ENCODE peak calls at places on chromosomes 12 and 14, in eight cellular contexts. E is AG04450, B is astrocyte of the cerebellum, A is NB4, S is bronchial epithelial cell, P is cardiac fibroblast, K is GM06990, H is ovary. V is an unnamed sample.

GRCh38 chr12:52389313-52390207 is 4.1 kb upstream of the KRT84 start:
- DNase-seq in A (no peak), H (no peak), P (peak; percentile 24), S (peak; percentile 75), B (no peak), E (no peak), K (no peak), V (peak; percentile 18)

GRCh38 chr12:115440438-115440837 is 756.5 kb upstream of the TBX3 start:
- DNase-seq in H (no peak), S (no peak), K (no peak), E (no peak), B (peak; percentile 12), P (peak; percentile 76), A (no peak), V (peak; percentile 75)

GRCh38 chr14:69749956-69750355 is 17.0 kb upstream of the SRSF5 start:
- DNase-seq in P (no peak), A (no peak), E (no peak), K (no peak), B (no peak), H (no peak), S (no peak), V (no peak)

GRCh38 chr12:68119250-68119649 is 40.3 kb downstream of the IFNG start:
- DNase-seq in S (no peak), H (no peak), E (no peak), B (no peak), P (no peak), A (no peak), K (no peak), V (no peak)

GRCh38 chr12:11174022-11174421 is 3.0 kb downstream of the SMIM10L1 start:
- DNase-seq in P (peak; percentile 27), H (no peak), B (no peak), E (no peak), A (no peak), K (no peak), S (no peak), V (no peak)

GRCh38 chr14:64225156-64225757 is 68.9 kb downstream of the ESR2 start:
- DNase-seq in S (no peak), E (no peak), B (no peak), H (no peak), K (no peak), P (no peak), A (no peak), V (no peak)

GRCh38 chr12:117538926-117539325 is 177.5 kb upstream of the NOS1 start:
- DNase-seq in K (no peak), P (no peak), B (no peak), S (no peak), H (no peak), E (no peak), A (no peak), V (no peak)

GRCh38 chr14:103091041-103091882 is 3.3 kb upstream of the EXOC3L4 start:
- DNase-seq in E (no peak), B (no peak), S (no peak), P (no peak), A (peak; percentile 90), K (peak; percentile 81), H (peak; percentile 71), V (no peak)

GRCh38 chr14:101474563-101475467 is 86.5 kb upstream of the DIO3 start:
- DNase-seq in K (no peak), A (no peak), E (no peak), P (no peak), H (no peak), S (no peak), B (no peak), V (no peak)

GRCh38 chr12:8687846-8688601 is 9.8 kb upstream of the RIMKLB start:
- DNase-seq in E (peak; percentile 55), P (peak; percentile 82), S (peak; percentile 84), A (peak; percentile 63), B (peak; percentile 91), H (peak; percentile 50), K (no peak), V (peak; percentile 82)

GRCh38 chr14:29339491-29339890 is 572.9 kb downstream of the FOXG1 start:
- DNase-seq in E (no peak), K (no peak), S (peak; percentile 85), B (no peak), H (no peak), A (no peak), P (peak; percentile 38), V (peak; percentile 9)

GRCh38 chr12:114395755-114396152 is 10.2 kb downstream of the TBX5 start:
- DNase-seq in S (peak; percentile 8), K (no peak), H (no peak), E (no peak), B (no peak), A (no peak), P (peak; percentile 18), V (peak; percentile 91)

GRCh38 chr14:51472881-51473280 is 178.8 kb upstream of the FRMD6 start:
- DNase-seq in P (no peak), E (no peak), K (no peak), B (no peak), A (no peak), H (no peak), S (peak; percentile 52), V (no peak)

GRCh38 chr14:60266021-60266937 is 17.3 kb downstream of the PPM1A start:
- DNase-seq in K (no peak), B (no peak), H (no peak), E (no peak), S (peak; percentile 35), A (peak; percentile 18), P (peak; percentile 48), V (peak; percentile 54)

DNA sequence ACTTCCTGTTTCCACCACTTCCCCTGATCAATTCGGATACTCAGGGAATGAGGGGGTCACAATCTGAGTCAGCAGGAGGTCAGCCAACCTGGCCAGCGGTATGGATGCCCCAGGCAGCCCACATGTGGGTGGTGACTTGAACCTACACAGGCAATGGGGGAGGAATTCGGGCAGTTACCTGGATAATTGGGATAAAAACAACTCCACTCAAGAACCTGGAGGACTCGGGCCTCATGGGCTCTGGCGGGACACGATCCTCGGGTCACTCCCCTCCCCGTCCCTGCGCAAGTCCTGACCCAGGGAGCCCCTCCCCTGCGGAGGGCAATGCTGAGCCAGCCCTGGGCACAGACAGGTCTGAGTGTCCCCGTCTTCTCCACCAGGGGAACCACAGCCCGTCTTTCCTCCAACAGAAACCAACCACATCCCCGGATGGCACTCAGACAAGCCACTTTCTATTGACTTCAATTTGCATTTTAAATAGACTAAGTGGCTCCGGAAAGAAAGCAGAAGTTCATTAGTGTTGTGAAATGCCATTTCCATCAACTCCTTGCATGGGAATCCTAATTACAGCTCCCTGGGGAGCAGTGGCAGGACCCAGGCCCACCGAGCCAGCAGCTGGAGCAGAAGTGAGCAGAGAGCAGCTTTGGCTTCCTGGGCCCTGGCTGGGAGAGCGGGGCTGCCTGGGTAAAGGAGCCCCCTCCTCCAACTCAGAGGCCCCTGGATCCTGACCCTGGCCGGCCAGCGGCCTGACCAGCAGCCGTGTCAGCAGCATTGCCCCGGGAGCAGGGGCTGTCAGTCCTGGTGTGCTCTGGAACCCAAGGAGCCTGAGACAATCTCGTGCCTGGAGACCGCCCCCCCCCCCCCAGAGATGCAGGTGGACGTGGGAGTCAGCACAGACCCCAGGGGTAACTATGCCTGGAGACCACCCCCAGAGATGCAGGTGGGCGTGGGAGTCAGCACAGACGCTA is 374.1 kb downstream of the ADGRD1 start:
- DNase-seq in H (no peak), P (no peak), S (no peak), B (no peak), K (no peak), A (peak; percentile 96), E (no peak), V (no peak)
- TF ChIP-seq CTCF in H (no peak), P (no peak), S (no peak), B (no peak), K (peak; percentile 6), A (peak; percentile 34), E (no peak), V (no peak)

DNA sequence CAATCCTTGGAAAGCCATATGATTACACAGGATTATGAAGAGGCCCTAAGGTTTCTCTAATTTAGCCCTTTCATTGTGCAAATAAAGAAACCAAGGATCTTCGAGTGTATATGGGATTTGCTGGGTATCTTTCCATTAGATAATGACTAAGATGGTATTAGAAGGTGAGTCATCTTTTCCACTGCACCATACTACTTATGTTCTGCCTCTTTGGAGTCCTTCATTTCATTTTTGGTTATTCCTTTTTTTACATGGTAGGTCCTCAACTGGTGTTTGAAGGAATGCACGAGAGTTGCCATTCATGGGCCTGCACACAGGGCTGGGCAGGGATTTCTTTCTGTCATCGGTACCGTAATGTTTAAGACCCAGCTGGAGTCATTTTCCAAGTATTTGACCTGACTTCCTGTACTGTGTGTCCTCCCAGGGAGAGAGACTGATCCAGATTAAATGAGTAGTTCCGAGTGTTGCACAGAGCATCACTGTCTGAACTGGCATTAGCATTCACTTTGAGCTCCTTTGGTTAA is 85.7 kb downstream of the BORCS5 start:
- DNase-seq in K (no peak), A (peak; percentile 33), P (peak; percentile 80), S (peak; percentile 73), H (no peak), E (no peak), B (peak; percentile 9), V (peak; percentile 29)
- H3K4me3 ChIP-seq in K (no peak overlapping the region), A (no peak overlapping the region), P (no peak overlapping the region), S (no peak overlapping the region), H (no peak overlapping the region), E (no peak overlapping the region), B (no peak overlapping the region), V (no peak overlapping the region)

GRCh38 chr12:58441483-58441882 is 478.8 kb downstream of the LRIG3 start:
- DNase-seq in A (no peak), H (no peak), P (no peak), E (no peak), B (no peak), S (no peak), K (no peak), V (no peak)

GRCh38 chr12:58443981-58444371 is 476.3 kb downstream of the LRIG3 start:
- DNase-seq in E (no peak), K (no peak), H (no peak), B (peak; percentile 27), S (peak; percentile 10), P (peak; percentile 47), A (no peak), V (peak; percentile 46)

GRCh38 chr12:58443273-58443980 is 476.9 kb downstream of the LRIG3 start:
- DNase-seq in S (peak; percentile 57), E (no peak), H (no peak), K (no peak), A (peak; percentile 44), B (no peak), P (peak; percentile 63), V (peak; percentile 56)
- TF ChIP-seq CTCF in S (peak; percentile 64), E (peak; percentile 43), H (no peak), K (peak; percentile 67), A (peak; percentile 49), B (peak; percentile 46), P (peak; percentile 71), V (peak; percentile 42)

GRCh38 chr12:109476807-109477184 is 304 bp downstream of the KCTD10 start:
- DNase-seq in E (no peak), B (no peak), S (no peak), P (no peak), H (no peak), K (no peak), A (no peak), V (no peak)

GRCh38 chr12:109479761-109480160 is 2.3 kb downstream of the UBE3B start:
- DNase-seq in K (no peak), P (no peak), S (no peak), H (no peak), B (no peak), E (no peak), A (no peak), V (no peak)

GRCh38 chr12:109477185-109477962 is at the start of the genes KCTD10 and UBE3B:
- DNase-seq in B (peak; percentile 72), K (peak; percentile 94), A (peak; percentile 95), P (peak; percentile 94), S (peak; percentile 69), H (peak; percentile 91), E (peak; percentile 78), V (peak; percentile 96)

GRCh38 chr12:109475993-109476806 is 900 bp downstream of the KCTD10 start:
- DNase-seq in H (no peak), P (peak; percentile 29), A (no peak), B (no peak), K (no peak), E (no peak), S (peak; percentile 17), V (peak; percentile 45)

GRCh38 chr12:109477963-109478315 is 505 bp downstream of the UBE3B start:
- DNase-seq in A (no peak), H (no peak), B (no peak), K (no peak), S (no peak), P (no peak), E (no peak), V (no peak)
- H3K4me3 ChIP-seq in A (peak overlapping the region; percentile 99), H (peak overlapping the region; percentile 97), B (peak overlapping the region; percentile 84), K (peak overlapping the region; percentile 96), S (peak overlapping the region; percentile 62), P (peak overlapping the region; percentile 90), E (peak overlapping the region; percentile 97), V (peak overlapping the region; percentile 97)